ENCODE peak calls at places on chromosome 22, in four cellular contexts. Y is SK-N-SH, I is stomach, F is fibroblast of lung. K is an unnamed sample.

GRCh38 chr22:49656291-49656851 is 171.3 kb downstream of the BRD1 start:
- DNase-seq in I (no peak), F (no peak), Y (no peak), K (no peak)

GRCh38 chr22:49297286-49297870 is 530.3 kb downstream of the BRD1 start:
- DNase-seq in Y (no peak), I (peak), F (no peak), K (no peak)

GRCh38 chr22:36577019-36577418 is 48.1 kb upstream of the EIF3D start:
- DNase-seq in I (no peak), F (peak), Y (no peak), K (no peak)

GRCh38 chr22:25403752-25404471 is 160.6 kb upstream of the GRK3 start:
- DNase-seq in Y (peak), F (peak), I (no peak), K (no peak)

GRCh38 chr22:23137905-23138520 is 3.8 kb downstream of the RSPH14 start:
- DNase-seq in F (peak), Y (no peak), I (no peak), K (no peak)

GRCh38 chr22:26848244-26848920 is 191.0 kb downstream of the MIAT start:
- DNase-seq in Y (no peak), F (peak), I (no peak), K (no peak)

GRCh38 chr22:32634424-32634981 is 159.9 kb downstream of the FBXO7 start:
- DNase-seq in I (no peak), F (no peak), Y (no peak), K (no peak)

GRCh38 chr22:35590634-35591295 is 26.4 kb downstream of the MB start:
- DNase-seq in Y (no peak), F (no peak), I (no peak), K (no peak)

GRCh38 chr22:22877523-22878210 is 9.9 kb upstream of the IGLL5 start:
- DNase-seq in F (peak), Y (peak), I (peak), K (peak)

GRCh38 chr22:48889209-48889830 is 938.4 kb downstream of the BRD1 start:
- DNase-seq in F (no peak), Y (no peak), I (no peak), K (no peak)

GRCh38 chr22:36461665-36462474 is 19.6 kb downstream of the TXN2 start:
- DNase-seq in F (peak), Y (no peak), I (no peak), K (peak)

GRCh38 chr22:49137216-49137840 is 690.3 kb downstream of the BRD1 start:
- DNase-seq in I (no peak), F (no peak), Y (no peak), K (no peak)

GRCh38 chr22:48640890-48641771 is 1186.5 kb downstream of the BRD1 start:
- DNase-seq in Y (no peak), F (no peak), I (no peak), K (no peak)

GRCh38 chr22:35861451-35861850 is 143.8 kb downstream of the APOL5 start:
- DNase-seq in F (no peak), I (no peak), Y (no peak), K (no peak)

GRCh38 chr22:23237841-23238240 is 57.5 kb downstream of the BCR start:
- DNase-seq in F (no peak), I (no peak), Y (no peak), K (no peak)

GRCh38 chr22:49807780-49808708 is 19.6 kb downstream of the BRD1 start:
- DNase-seq in F (peak), I (no peak), Y (no peak), K (no peak)

GRCh38 chr22:36443198-36443770 is 38.2 kb downstream of the TXN2 start:
- DNase-seq in Y (no peak), I (no peak), F (peak), K (no peak)

GRCh38 chr22:47645450-47645914 is 883.0 kb downstream of the TBC1D22A start:
- DNase-seq in Y (no peak), I (no peak), F (no peak), K (no peak)

GRCh38 chr22:36362077-36362476 is 25.7 kb downstream of the MYH9 start:
- DNase-seq in Y (no peak), F (no peak), I (no peak), K (no peak)

GRCh38 chr22:25057013-25057881 is 104.7 kb downstream of the KIAA1671 start:
- DNase-seq in I (peak), F (no peak), Y (peak), K (peak)

GRCh38 chr22:50018608-50019291 is 6.2 kb upstream of the IL17REL start:
- DNase-seq in I (no peak), F (no peak), Y (no peak), K (no peak)

GRCh38 chr22:25176175-25176574 is 23.5 kb upstream of the CRYBB3 start:
- DNase-seq in F (no peak), Y (no peak), I (no peak), K (no peak)

GRCh38 chr22:23070418-23071162 is at the start of gene GNAZ:
- DNase-seq in Y (peak), I (no peak), F (peak), K (peak)

GRCh38 chr22:37378642-37379058 is 48.6 kb downstream of the ELFN2 start:
- DNase-seq in F (no peak), I (no peak), Y (no peak), K (no peak)

GRCh38 chr22:32331236-32331917 is 26.3 kb upstream of the RFPL3 start:
- DNase-seq in F (no peak), I (peak), Y (no peak), K (no peak)

DNA sequence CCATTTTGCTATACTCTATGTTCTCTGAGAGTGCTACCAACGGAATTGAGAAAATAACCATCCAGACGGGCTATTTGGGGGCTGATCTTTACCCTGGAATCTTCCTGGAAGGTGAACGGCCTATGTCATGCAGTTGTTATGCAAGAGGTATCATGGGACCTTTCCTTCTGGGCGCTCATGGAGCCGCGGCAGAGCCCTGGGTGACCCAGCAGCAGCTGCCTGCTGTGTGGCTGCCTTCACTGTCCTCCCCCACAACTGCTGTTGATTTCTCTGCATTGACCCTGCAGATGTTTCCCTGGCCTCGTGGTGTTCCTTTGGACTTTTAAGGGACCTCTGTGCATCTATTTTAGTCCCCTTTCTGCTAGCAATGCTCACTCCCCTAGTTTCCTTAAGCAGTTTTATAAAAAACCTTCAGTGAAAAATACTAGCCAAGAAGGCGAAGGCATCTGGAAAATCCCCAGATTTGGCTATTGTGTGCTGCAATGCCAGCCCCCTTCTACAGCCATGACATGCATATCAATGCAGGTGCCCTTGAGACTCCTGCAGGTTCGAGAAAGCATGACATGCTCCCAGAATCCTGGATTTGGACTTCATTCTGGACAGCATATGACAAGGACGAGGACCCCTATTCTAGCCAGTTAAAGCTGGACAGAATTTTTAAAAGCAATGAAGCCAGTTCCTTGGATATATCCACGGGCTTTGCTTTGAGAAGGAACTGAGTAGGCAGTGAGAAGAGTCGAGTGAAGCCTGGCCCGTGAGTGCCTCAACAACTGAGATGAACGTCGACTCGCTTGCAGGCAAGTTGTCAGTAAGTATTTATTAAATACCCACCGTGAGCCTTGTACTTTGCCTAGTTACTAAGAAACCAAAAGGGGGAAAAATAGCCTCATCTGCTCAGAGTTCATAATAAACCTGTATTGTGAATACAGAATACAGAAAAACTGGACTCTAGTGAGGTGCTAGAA is at the start of gene SLC25A18:
- DNase-seq in I (no peak), Y (no peak), F (peak), K (peak)
- TF ChIP-seq CTCF in I (no peak), Y (peak), F (no peak), K (peak)

GRCh38 chr22:30755760-30756124 is 61.1 kb downstream of the OSBP2 start:
- DNase-seq in Y (peak), F (no peak), I (no peak), K (no peak)
- TF ChIP-seq CTCF in Y (no peak), F (no peak), I (no peak), K (no peak)

DNA sequence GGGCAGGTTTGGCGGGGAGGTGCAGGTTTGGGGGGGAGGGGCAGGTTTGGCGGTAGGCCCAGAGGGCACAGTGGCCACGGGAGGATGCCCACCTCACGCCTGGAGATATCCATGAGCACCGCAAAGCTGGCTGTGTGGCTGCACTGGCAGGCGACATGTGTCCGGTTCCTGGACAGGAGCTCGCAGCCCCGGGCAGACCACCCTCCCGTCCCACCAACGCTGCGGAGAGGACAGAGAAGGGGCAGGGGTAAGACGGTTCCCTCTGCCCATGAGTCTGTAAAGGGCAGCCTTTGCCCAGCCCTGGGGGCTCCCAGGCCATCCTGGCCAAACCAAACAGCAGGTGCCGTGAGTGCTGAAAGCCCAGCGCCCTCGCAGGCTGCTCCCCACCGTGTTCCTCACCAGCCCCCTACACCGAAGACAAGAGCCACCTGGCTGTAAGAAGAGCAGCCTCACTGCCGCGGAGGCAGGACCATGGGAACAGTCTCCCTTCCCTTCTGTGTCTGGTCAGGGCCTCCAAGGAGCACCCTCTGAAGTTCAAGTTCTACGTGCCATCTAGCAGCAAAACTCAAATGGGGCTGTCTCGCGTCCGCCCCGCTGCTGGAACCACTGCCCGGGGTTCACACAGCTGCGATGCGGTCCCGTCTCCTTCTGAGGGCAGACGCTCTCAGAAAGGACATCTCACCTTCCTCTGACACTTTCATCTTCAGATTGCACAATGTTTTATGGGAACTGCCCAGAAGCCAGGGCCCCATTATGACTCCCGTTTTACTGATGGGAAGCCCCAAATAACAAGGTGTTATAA is 43.2 kb downstream of the TRMU start:
- DNase-seq in Y (no peak), I (no peak), F (no peak), K (no peak)
- TF ChIP-seq CTCF in Y (no peak), I (no peak), F (no peak), K (no peak)

GRCh38 chr22:27886843-27887151 is 32.3 kb downstream of the PITPNB start:
- DNase-seq in I (no peak), F (no peak), Y (no peak), K (no peak)
- TF ChIP-seq CTCF in I (no peak), F (no peak), Y (no peak), K (peak)

GRCh38 chr22:41816871-41817270 is 16.0 kb upstream of the SREBF2 start:
- DNase-seq in Y (no peak), F (no peak), I (no peak), K (no peak)

GRCh38 chr22:41818596-41818995 is 14.3 kb upstream of the SREBF2 start:
- DNase-seq in I (no peak), Y (no peak), F (no peak), K (no peak)

GRCh38 chr22:41818011-41818410 is 14.9 kb upstream of the SREBF2 start:
- DNase-seq in I (no peak), Y (no peak), F (no peak), K (no peak)

GRCh38 chr22:41815716-41816115 is 15.2 kb downstream of the CCDC134 start:
- DNase-seq in Y (no peak), F (no peak), I (no peak), K (no peak)

DNA sequence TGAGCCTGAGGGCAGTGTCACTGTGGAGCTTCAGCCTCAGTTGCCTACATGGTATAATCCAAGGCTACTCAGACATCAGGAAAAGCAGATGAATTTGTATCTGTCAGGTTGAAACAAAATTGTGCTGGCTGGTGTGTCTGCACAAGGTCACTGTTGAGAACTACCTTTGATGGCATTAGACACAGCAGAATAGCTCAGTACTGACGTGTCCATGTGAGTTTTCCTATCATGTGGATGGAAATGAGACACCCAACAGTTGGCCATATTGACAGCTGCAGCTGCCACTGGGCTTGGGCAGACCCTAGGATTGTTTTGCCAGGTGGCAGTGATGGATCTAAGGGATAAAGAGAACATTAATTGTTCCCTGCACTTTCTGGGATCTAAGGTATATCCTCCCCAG is 15.8 kb downstream of the CCDC134 start:
- DNase-seq in Y (no peak), F (no peak), I (no peak), K (no peak)
- TF ChIP-seq CTCF in Y (no peak), F (no peak), I (no peak), K (no peak)

GRCh38 chr22:19970031-19970478 is 28.4 kb upstream of the TXNRD2 start:
- DNase-seq in F (no peak), Y (no peak), I (no peak), K (no peak)

GRCh38 chr22:19970479-19971275 is 29.1 kb upstream of the TXNRD2 start:
- DNase-seq in Y (peak), F (peak), I (peak), K (peak)

GRCh38 chr22:19967850-19968449 is 26.3 kb upstream of the TXNRD2 start:
- DNase-seq in Y (no peak), I (no peak), F (no peak), K (no peak)

GRCh38 chr22:19968450-19968891 is 26.9 kb upstream of the TXNRD2 start:
- DNase-seq in Y (no peak), I (peak), F (no peak), K (no peak)

GRCh38 chr22:19969141-19969928 is 27.7 kb upstream of the TXNRD2 start:
- DNase-seq in I (no peak), F (no peak), Y (no peak), K (no peak)
- TF ChIP-seq CTCF in I (no peak), F (no peak), Y (no peak), K (no peak)

GRCh38 chr22:34475886-34476285 is 555.6 kb upstream of the LARGE1 start:
- DNase-seq in I (no peak), F (no peak), Y (no peak), K (no peak)

GRCh38 chr22:34476762-34477161 is 556.5 kb upstream of the LARGE1 start:
- DNase-seq in I (no peak), F (no peak), Y (no peak), K (no peak)

DNA sequence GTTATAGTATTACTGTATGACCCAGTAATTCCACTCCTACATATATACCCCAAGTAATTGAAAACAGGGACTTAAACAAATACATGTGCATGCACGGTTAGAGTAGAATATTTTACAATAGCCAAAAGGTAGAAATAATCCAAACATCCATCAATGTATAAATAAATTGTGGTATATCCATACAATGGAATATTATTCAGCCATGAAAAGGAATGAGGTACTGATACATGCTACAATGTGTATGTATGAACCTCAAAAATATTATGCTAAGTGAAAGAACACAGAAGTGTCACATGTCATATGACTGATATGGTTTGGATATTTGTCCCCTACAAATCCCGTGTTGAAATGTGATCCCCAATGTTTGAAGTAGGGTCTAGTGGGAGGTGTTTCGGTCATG is 560.8 kb upstream of the LARGE1 start:
- DNase-seq in F (no peak), I (no peak), Y (no peak), K (no peak)
- TF ChIP-seq CTCF in F (no peak), I (no peak), Y (no peak), K (no peak)

GRCh38 chr22:17164392-17165024 is 5.4 kb upstream of the HDHD5 start:
- DNase-seq in F (no peak), Y (peak), I (no peak), K (no peak)
- TF ChIP-seq CTCF in F (peak), Y (peak), I (no peak), K (peak)

GRCh38 chr22:39536711-39537110 is 4.2 kb upstream of the RPS19BP1 start:
- DNase-seq in F (no peak), Y (no peak), I (no peak), K (no peak)

GRCh38 chr22:39534092-39534506 is 1.6 kb upstream of the RPS19BP1 start:
- DNase-seq in Y (no peak), I (no peak), F (no peak), K (no peak)

GRCh38 chr22:39534591-39535301 is 2.2 kb upstream of the RPS19BP1 start:
- DNase-seq in F (peak), Y (peak), I (peak), K (peak)

GRCh38 chr22:39535302-39535805 is 2.8 kb upstream of the RPS19BP1 start:
- DNase-seq in Y (no peak), I (no peak), F (no peak), K (no peak)

GRCh38 chr22:39535831-39536449 is 3.4 kb upstream of the RPS19BP1 start:
- DNase-seq in F (no peak), I (no peak), Y (no peak), K (no peak)
- TF ChIP-seq CTCF in F (no peak), I (no peak), Y (no peak), K (no peak)

GRCh38 chr22:43922123-43922522 is 1.5 kb upstream of the PNPLA3 start:
- DNase-seq in I (no peak), Y (no peak), F (no peak), K (no peak)

GRCh38 chr22:43925433-43926348 is 2.1 kb downstream of the PNPLA3 start:
- DNase-seq in Y (no peak), I (no peak), F (peak), K (no peak)

GRCh38 chr22:43926349-43926710 is 2.7 kb downstream of the PNPLA3 start:
- DNase-seq in F (peak), I (no peak), Y (no peak), K (no peak)

GRCh38 chr22:43923191-43923590 is 414 bp upstream of the PNPLA3 start:
- DNase-seq in F (peak), Y (no peak), I (no peak), K (no peak)

GRCh38 chr22:43923631-43924548 is at the start of gene PNPLA3:
- DNase-seq in Y (peak), I (peak), F (peak), K (peak)
- TF ChIP-seq CTCF in Y (peak), I (no peak), F (peak), K (peak)